ENCODE peak calls at places on chromosomes 2 and 18, in ten cellular contexts. L is astrocyte of the spinal cord; J is stimulated activated CD8-positive, alpha-beta memory T cell treated with anti-CD3 and anti-CD28 coated beads, Interleukin-4, amount 100 ng/mL, for 24 hours; H is tibial artery; V is right atrium auricular region; M is activated naive CD4-positive, alpha-beta T cell; E is Kasumi-1; G is T-helper 17 cell; Z is GM23248; A is fibroblast of lung. Y is an unnamed sample.

GRCh38 chr2:230052299-230052698 is 16.4 kb downstream of the SLC16A14 start:
- DNase-seq in L (no peak), J (no peak), H (no peak), V (no peak), M (no peak), E (no peak), G (no peak), Z (peak; percentile 22), A (no peak), Y (no peak)

GRCh38 chr2:194203898-194204297 is 1453.1 kb upstream of the SLC39A10 start:
- DNase-seq in L (peak; percentile 62), J (no peak), H (no peak), V (no peak), M (no peak), E (no peak), G (no peak), Z (peak; percentile 7), A (no peak), Y (no peak)

GRCh38 chr2:170165129-170165528 is 12.8 kb upstream of the MYO3B start:
- DNase-seq in L (peak; percentile 35), J (no peak), H (no peak), V (no peak), M (no peak), E (no peak), G (no peak), Z (peak; percentile 70), A (no peak), Y (peak; percentile 28)

GRCh38 chr2:212135739-212136138 is 402.9 kb downstream of the ERBB4 start:
- DNase-seq in L (no peak), J (no peak), H (no peak), V (no peak), M (no peak), E (no peak), G (no peak), Z (no peak), A (no peak), Y (peak; percentile 18)

GRCh38 chr2:103139628-103140268 is 377.9 kb downstream of the TMEM182 start:
- DNase-seq in L (no peak), J (no peak), H (no peak), V (no peak), M (no peak), E (no peak), G (no peak), Z (no peak), A (no peak), Y (no peak)

GRCh38 chr2:47041891-47042684 is 113.0 kb downstream of the STPG4 start:
- DNase-seq in L (no peak), J (no peak), H (no peak), V (no peak), M (no peak), E (no peak), G (no peak), Z (peak; percentile 49), A (no peak), Y (no peak)

GRCh38 chr18:5543036-5543671 is 643 bp downstream of the EPB41L3 start:
- DNase-seq in L (no peak), J (no peak), H (no peak), V (no peak), M (no peak), E (no peak), G (no peak), Z (peak; percentile 48), A (no peak), Y (no peak)

GRCh38 chr2:61763605-61764034 is 90.2 kb downstream of the FAM161A start:
- DNase-seq in L (peak; percentile 84), J (no peak), H (peak; percentile 88), V (peak; percentile 90), M (no peak), E (peak; percentile 81), G (no peak), Z (peak; percentile 92), A (peak; percentile 87), Y (peak; percentile 84)

GRCh38 chr2:227322530-227323190 is 2.4 kb upstream of the MFF start:
- DNase-seq in L (no peak), J (no peak), H (no peak), V (no peak), M (no peak), E (no peak), G (no peak), Z (no peak), A (no peak), Y (no peak)

GRCh38 chr2:11203480-11203879 is 48.2 kb downstream of the SLC66A3 start:
- DNase-seq in L (peak; percentile 53), J (no peak), H (no peak), V (no peak), M (no peak), E (peak; percentile 20), G (no peak), Z (peak; percentile 87), A (peak; percentile 46), Y (peak; percentile 16)

GRCh38 chr2:180707867-180708205 is 272.6 kb upstream of the UBE2E3 start:
- DNase-seq in L (peak; percentile 88), J (no peak), H (no peak), V (no peak), M (no peak), E (peak; percentile 79), G (no peak), Z (peak; percentile 96), A (peak; percentile 93), Y (peak; percentile 93)

GRCh38 chr2:102049756-102050443 is 58.1 kb downstream of the IL1R2 start:
- DNase-seq in L (no peak), J (no peak), H (peak; percentile 91), V (peak; percentile 83), M (no peak), E (no peak), G (no peak), Z (peak; percentile 80), A (peak; percentile 91), Y (peak; percentile 95)

GRCh38 chr2:15914981-15915380 is 25.4 kb upstream of the MYCN start:
- DNase-seq in L (no peak), J (no peak), H (no peak), V (no peak), M (no peak), E (no peak), G (no peak), Z (no peak), A (no peak), Y (no peak)

GRCh38 chr2:74849228-74849892 is 15.4 kb downstream of the HK2 start:
- DNase-seq in L (no peak), J (no peak), H (no peak), V (no peak), M (peak; percentile 6), E (peak; percentile 97), G (no peak), Z (peak; percentile 19), A (no peak), Y (no peak)

GRCh38 chr2:12918841-12919445 is 202.2 kb downstream of the TRIB2 start:
- DNase-seq in L (peak; percentile 83), J (no peak), H (peak; percentile 90), V (peak; percentile 94), M (no peak), E (no peak), G (no peak), Z (peak; percentile 94), A (peak; percentile 92), Y (peak; percentile 100)

GRCh38 chr2:45790157-45790723 is 138.8 kb downstream of the PRKCE start:
- DNase-seq in L (no peak), J (no peak), H (no peak), V (no peak), M (no peak), E (no peak), G (no peak), Z (no peak), A (no peak), Y (no peak)

GRCh38 chr2:79782540-79782939 is 269.7 kb downstream of the CTNNA2 start:
- DNase-seq in L (no peak), J (no peak), H (no peak), V (no peak), M (no peak), E (no peak), G (no peak), Z (no peak), A (no peak), Y (no peak)

GRCh38 chr2:189267925-189268579 is 88.5 kb upstream of the COL5A2 start:
- DNase-seq in L (peak; percentile 90), J (no peak), H (no peak), V (no peak), M (no peak), E (no peak), G (no peak), Z (peak; percentile 85), A (peak; percentile 78), Y (peak; percentile 94)

GRCh38 chr2:157830696-157831570 is 45.2 kb downstream of the ACVR1 start:
- DNase-seq in L (peak; percentile 89), J (no peak), H (no peak), V (no peak), M (no peak), E (no peak), G (no peak), Z (peak; percentile 97), A (peak; percentile 96), Y (peak; percentile 95)

GRCh38 chr2:31233216-31233615 is 736 bp upstream of the EHD3 start:
- DNase-seq in L (peak; percentile 11), J (no peak), H (no peak), V (peak; percentile 21), M (no peak), E (no peak), G (no peak), Z (peak; percentile 57), A (no peak), Y (peak; percentile 44)

GRCh38 chr2:112630268-112630667 is 15.5 kb upstream of the SLC20A1 start:
- DNase-seq in L (no peak), J (no peak), H (no peak), V (no peak), M (no peak), E (no peak), G (no peak), Z (no peak), A (no peak), Y (no peak)

GRCh38 chr2:6072757-6073156 is 380.6 kb downstream of the SOX11 start:
- DNase-seq in L (no peak), J (no peak), H (no peak), V (no peak), M (no peak), E (no peak), G (no peak), Z (no peak), A (no peak), Y (no peak)

GRCh38 chr18:79405781-79406575 is 10.2 kb downstream of the NFATC1 start:
- DNase-seq in L (no peak), J (peak; percentile 61), H (no peak), V (peak; percentile 78), M (peak; percentile 71), E (peak; percentile 59), G (peak; percentile 71), Z (no peak), A (no peak), Y (no peak)

GRCh38 chr2:109212836-109213563 is 84.0 kb downstream of the SH3RF3 start:
- DNase-seq in L (no peak), J (no peak), H (no peak), V (no peak), M (no peak), E (no peak), G (no peak), Z (no peak), A (no peak), Y (no peak)

GRCh38 chr2:609520-610280 is 67.5 kb downstream of the TMEM18 start:
- DNase-seq in L (no peak), J (no peak), H (no peak), V (peak; percentile 26), M (no peak), E (no peak), G (no peak), Z (no peak), A (no peak), Y (no peak)

GRCh38 chr2:26685943-26686839 is 6.3 kb upstream of the KCNK3 start:
- DNase-seq in L (no peak), J (no peak), H (no peak), V (no peak), M (no peak), E (no peak), G (no peak), Z (no peak), A (no peak), Y (no peak)

GRCh38 chr18:31490838-31491237 is 7.1 kb upstream of the DSG2 start:
- DNase-seq in L (no peak), J (no peak), H (no peak), V (no peak), M (no peak), E (no peak), G (no peak), Z (no peak), A (no peak), Y (no peak)